ENCODE peak calls at places on chromosomes 11 and 22, in five cellular contexts. B is naive thymus-derived CD4-positive, alpha-beta T cell; P is body of pancreas; Q is HCT116; I is right atrium auricular region. S is an unnamed sample.

GRCh38 chr22:25736378-25737011 is 5.5 kb upstream of the MYO18B start:
- DNase-seq in B (peak; percentile 66), P (no peak), Q (no peak), I (peak; percentile 21), S (no peak)

GRCh38 chr11:97516688-97517087 is 1126.9 kb downstream of the JRKL start:
- DNase-seq in B (no peak), P (no peak), Q (no peak), I (no peak), S (no peak)

GRCh38 chr11:7348432-7349298 is 97.0 kb downstream of the SYT9 start:
- DNase-seq in B (no peak), P (no peak), Q (no peak), I (no peak), S (no peak)

GRCh38 chr11:92308366-92308765 is 83.7 kb downstream of the FAT3 start:
- DNase-seq in B (no peak), P (no peak), Q (no peak), I (no peak), S (no peak)

GRCh38 chr22:29932121-29932520 is 49.1 kb downstream of the MTMR3 start:
- DNase-seq in B (no peak), P (no peak), Q (no peak), I (no peak), S (no peak)

GRCh38 chr11:11620966-11621880 is 582 bp downstream of the GALNT18 start:
- DNase-seq in B (no peak), P (peak; percentile 39), Q (no peak), I (no peak), S (peak; percentile 58)

GRCh38 chr11:27213232-27213660 is 149.8 kb downstream of the CCDC34 start:
- DNase-seq in B (no peak), P (no peak), Q (no peak), I (no peak), S (no peak)

GRCh38 chr11:122628691-122629555 is 26.6 kb upstream of the UBASH3B start:
- DNase-seq in B (peak; percentile 69), P (peak; percentile 73), Q (peak; percentile 64), I (peak; percentile 69), S (peak; percentile 45)

GRCh38 chr11:35165416-35166368 is 26.7 kb downstream of the CD44 start:
- DNase-seq in B (peak; percentile 99), P (peak; percentile 34), Q (no peak), I (no peak), S (no peak)

GRCh38 chr11:57513446-57513795 is 2.1 kb downstream of the SLC43A1 start:
- DNase-seq in B (no peak), P (no peak), Q (no peak), I (no peak), S (no peak)

GRCh38 chr11:76669901-76670474 is 559 bp downstream of the LRRC32 start:
- DNase-seq in B (no peak), P (no peak), Q (no peak), I (no peak), S (no peak)

GRCh38 chr22:23184100-23184763 is 3.9 kb downstream of the BCR start:
- DNase-seq in B (no peak), P (no peak), Q (no peak), I (no peak), S (no peak)

GRCh38 chr11:94597896-94598295 is 30.7 kb downstream of the PIWIL4 start:
- DNase-seq in B (no peak), P (peak; percentile 23), Q (no peak), I (no peak), S (no peak)

GRCh38 chr22:43077121-43077877 is 11.9 kb downstream of the TTLL1 start:
- DNase-seq in B (no peak), P (no peak), Q (no peak), I (no peak), S (peak; percentile 65)

GRCh38 chr11:86488553-86488952 is 113.9 kb downstream of the CCDC81 start:
- DNase-seq in B (no peak), P (no peak), Q (no peak), I (no peak), S (no peak)

GRCh38 chr22:27107824-27108223 is 450.4 kb downstream of the MIAT start:
- DNase-seq in B (no peak), P (peak; percentile 68), Q (peak; percentile 70), I (peak; percentile 91), S (peak; percentile 53)

GRCh38 chr11:76978239-76978638 is 56.0 kb upstream of the B3GNT6 start:
- DNase-seq in B (no peak), P (no peak), Q (no peak), I (no peak), S (no peak)

GRCh38 chr11:68362801-68363379 is 50.5 kb downstream of the LRP5 start:
- DNase-seq in B (no peak), P (no peak), Q (no peak), I (no peak), S (no peak)

GRCh38 chr11:101718406-101718805 is 134.6 kb upstream of the TRPC6 start:
- DNase-seq in B (no peak), P (no peak), Q (no peak), I (no peak), S (no peak)

GRCh38 chr22:37420656-37421467 is 6.4 kb downstream of the ELFN2 start:
- DNase-seq in B (no peak), P (no peak), Q (no peak), I (no peak), S (no peak)

GRCh38 chr22:45105281-45105700 is 58.4 kb upstream of the NUP50 start:
- DNase-seq in B (no peak), P (no peak), Q (no peak), I (no peak), S (no peak)

GRCh38 chr11:102882389-102883024 is 7.7 kb upstream of the MMP12 start:
- DNase-seq in B (no peak), P (no peak), Q (no peak), I (no peak), S (no peak)

GRCh38 chr11:130404727-130405126 is 23.7 kb downstream of the ADAMTS8 start:
- DNase-seq in B (no peak), P (no peak), Q (no peak), I (no peak), S (no peak)

GRCh38 chr11:123357990-123358827 is 71.9 kb upstream of the GRAMD1B start:
- DNase-seq in B (no peak), P (no peak), Q (no peak), I (no peak), S (peak; percentile 33)

GRCh38 chr11:48028909-48029685 is 48.7 kb downstream of the PTPRJ start:
- DNase-seq in B (peak; percentile 57), P (no peak), Q (no peak), I (no peak), S (no peak)

DNA sequence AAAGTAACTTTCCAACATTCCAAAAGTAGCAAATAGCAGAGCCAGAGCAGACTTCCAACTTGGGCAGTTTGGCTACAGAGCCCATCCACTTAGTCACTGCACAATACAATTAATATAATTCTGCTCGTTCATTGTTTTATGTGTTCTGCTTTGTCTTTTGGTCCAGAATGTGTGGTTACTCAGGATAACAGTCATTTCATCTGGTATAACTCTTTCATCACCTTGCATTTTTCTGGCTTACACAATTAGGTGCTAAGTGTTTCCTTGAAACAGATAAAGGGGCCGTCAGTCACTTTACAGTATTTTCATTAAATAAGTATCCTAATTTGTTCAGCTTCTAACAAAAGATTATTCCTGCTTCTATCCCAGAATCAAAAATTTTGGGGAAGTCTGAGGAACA is 87.2 kb downstream of the LARGE2 start:
- DNase-seq in B (no peak), P (no peak), Q (no peak), I (no peak), S (no peak)
- H3K4me3 ChIP-seq in B (no peak overlapping the region), P (no peak overlapping the region), Q (no peak overlapping the region), I (no peak overlapping the region), S (no peak overlapping the region)

GRCh38 chr11:114141863-114142590 is 82.5 kb downstream of the ZBTB16 start:
- DNase-seq in B (no peak), P (no peak), Q (no peak), I (no peak), S (no peak)
- H3K27ac ChIP-seq in B (no peak overlapping the region), P (no peak overlapping the region), Q (no peak overlapping the region), I (peak overlapping the region; percentile 99), S (peak overlapping the region; percentile 81)

GRCh38 chr11:116853461-116854073 is 16.1 kb upstream of the APOA1 start:
- DNase-seq in B (peak; percentile 84), P (no peak), Q (peak; percentile 34), I (no peak), S (no peak)
- H3K4me1 ChIP-seq in B (peaks cover 70% of the 10 kb centered on the region), P (no peaks in the 10 kb centered on the region), Q (peaks cover 21% of the 10 kb centered on the region), I (peaks cover 37% of the 10 kb centered on the region), S (peaks cover 17% of the 10 kb centered on the region)

DNA sequence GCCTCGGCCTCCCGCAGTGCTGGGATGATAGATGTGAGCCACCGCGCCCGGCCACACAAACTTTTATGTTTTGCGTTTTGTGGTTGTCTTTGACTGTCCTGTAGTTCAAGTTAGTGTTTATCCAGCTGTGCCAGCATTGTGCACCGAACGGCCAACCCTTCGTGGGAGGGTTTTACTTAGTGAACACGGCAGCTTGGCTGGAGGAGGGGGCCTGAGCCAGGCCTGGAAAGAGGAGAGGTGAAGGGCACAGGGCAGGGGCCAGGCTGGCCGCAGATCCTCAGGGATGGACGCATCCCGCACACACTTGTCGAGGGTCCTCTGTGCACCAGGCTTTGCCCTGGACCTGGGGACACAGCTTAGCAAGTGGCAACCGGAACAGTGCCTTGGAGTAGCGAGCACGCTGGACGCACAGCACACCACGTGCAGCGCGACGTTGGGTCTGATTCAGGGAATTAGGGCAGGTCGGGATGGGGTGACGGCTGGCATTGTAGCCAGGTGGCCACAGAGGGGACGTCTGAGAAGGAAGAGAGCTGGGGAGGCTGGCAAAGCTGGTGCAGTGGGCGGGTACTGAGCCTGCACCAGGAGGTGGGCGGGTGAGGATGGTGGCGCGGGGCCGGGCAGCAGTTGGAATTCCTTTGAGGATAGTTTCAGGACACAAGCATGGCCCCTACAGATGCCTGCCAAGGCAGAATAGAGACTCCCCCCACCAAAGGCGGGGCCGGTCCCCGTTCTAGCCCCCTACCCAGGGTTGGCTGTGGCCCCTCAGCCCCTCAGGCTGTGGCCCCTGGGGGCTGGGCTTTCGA is 13.4 kb downstream of the EPS8L2 start:
- DNase-seq in B (no peak), P (no peak), Q (no peak), I (no peak), S (no peak)
- H3K4me3 ChIP-seq in B (no peak overlapping the region), P (no peak overlapping the region), Q (no peak overlapping the region), I (no peak overlapping the region), S (no peak overlapping the region)

GRCh38 chr11:118109231-118109630 is 22.5 kb upstream of the SMIM35 start:
- DNase-seq in B (no peak), P (no peak), Q (no peak), I (no peak), S (peak; percentile 29)
- H3K27ac ChIP-seq in B (no peak overlapping the region), P (no peak overlapping the region), Q (no peak overlapping the region), I (peak overlapping the region; percentile 42), S (peak overlapping the region; percentile 67)

S was measured in left ventricle myocardium inferior.